ENCODE peak calls at places on chromosomes 7 and 10, in four cellular contexts. N is PC-3, P is GM12865, O is fibroblast of lung. M is an unnamed sample.

GRCh38 chr7:124084024-124084423 is 51.2 kb upstream of the TMEM229A start:
- DNase-seq in N (no peak), P (no peak), O (no peak), M (no peak)

GRCh38 chr7:75989084-75989725 is 5.2 kb downstream of the TMEM120A start:
- DNase-seq in N (no peak), P (no peak), O (no peak), M (no peak)

GRCh38 chr10:78688945-78689935 is 379.5 kb upstream of the ZMIZ1 start:
- DNase-seq in N (no peak), P (no peak), O (no peak), M (peak)

GRCh38 chr10:6151087-6151977 is 51.4 kb upstream of the PFKFB3 start:
- DNase-seq in N (no peak), P (peak), O (peak), M (peak)

GRCh38 chr10:122461367-122461728 is at the start of gene HTRA1:
- DNase-seq in N (peak), P (no peak), O (peak), M (peak)

GRCh38 chr7:55185941-55186609 is 167.3 kb downstream of the EGFR start:
- DNase-seq in N (peak), P (no peak), O (peak), M (no peak)

GRCh38 chr10:21293518-21294356 is 231.7 kb downstream of the SKIDA1 start:
- DNase-seq in N (no peak), P (no peak), O (peak), M (no peak)

GRCh38 chr10:122421747-122422146 is 32.7 kb upstream of the ARMS2 start:
- DNase-seq in N (no peak), P (no peak), O (peak), M (no peak)

GRCh38 chr10:91887075-91887899 is 22.0 kb downstream of the FGFBP3 start:
- DNase-seq in N (no peak), P (no peak), O (peak), M (peak)

GRCh38 chr10:26952094-26952493 is 91.3 kb upstream of the ABI1 start:
- DNase-seq in N (no peak), P (no peak), O (no peak), M (no peak)

GRCh38 chr10:47315426-47315825 is 6.8 kb upstream of the GDF2 start:
- DNase-seq in N (no peak), P (no peak), O (no peak), M (no peak)

GRCh38 chr10:127310389-127310788 is 114.0 kb upstream of the INSYN2A start:
- DNase-seq in N (no peak), P (no peak), O (no peak), M (no peak)

GRCh38 chr10:127308031-127308430 is 111.6 kb upstream of the INSYN2A start:
- DNase-seq in N (no peak), P (no peak), O (no peak), M (no peak)

GRCh38 chr10:127309609-127310008 is 113.2 kb upstream of the INSYN2A start:
- DNase-seq in N (no peak), P (no peak), O (peak), M (no peak)

GRCh38 chr10:127313996-127314700 is 117.8 kb upstream of the INSYN2A start:
- DNase-seq in N (no peak), P (no peak), O (no peak), M (no peak)

DNA sequence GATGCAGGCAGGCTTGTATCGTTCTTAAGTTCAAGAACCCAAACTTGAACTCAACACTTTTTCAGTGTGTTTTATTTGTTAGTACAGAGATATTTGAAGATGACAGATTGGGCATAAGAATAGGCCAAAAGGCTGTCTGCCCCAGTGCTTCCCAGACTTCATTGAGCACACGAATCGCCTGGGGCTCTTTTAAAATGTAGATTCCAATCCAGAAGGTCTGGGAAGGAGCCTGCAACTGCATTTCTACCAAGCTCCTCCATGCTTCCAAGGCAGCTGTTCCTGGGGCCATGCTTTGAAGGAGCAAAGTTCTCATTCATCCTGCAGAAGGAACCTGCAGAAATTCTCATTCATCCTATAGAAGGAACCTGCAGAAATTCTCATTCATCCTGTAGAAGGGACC is 114.5 kb upstream of the INSYN2A start:
- DNase-seq in N (no peak), P (no peak), O (no peak), M (no peak)
- TF ChIP-seq CTCF in N (no peak), P (no peak), O (no peak), M (no peak)

GRCh38 chr7:120591-120991 is 71.8 kb upstream of the FAM20C start:
- DNase-seq in N (no peak), P (no peak), O (no peak), M (no peak)

GRCh38 chr7:120164-120555 is 72.2 kb upstream of the FAM20C start:
- DNase-seq in N (no peak), P (no peak), O (no peak), M (no peak)

GRCh38 chr7:119377-120163 is 72.8 kb upstream of the FAM20C start:
- DNase-seq in N (no peak), P (no peak), O (no peak), M (no peak)

GRCh38 chr7:118068-118802 is 74.1 kb upstream of the FAM20C start:
- DNase-seq in N (no peak), P (no peak), O (no peak), M (no peak)

GRCh38 chr7:118803-119376 is 73.5 kb upstream of the FAM20C start:
- DNase-seq in N (no peak), P (no peak), O (no peak), M (no peak)
- TF ChIP-seq CTCF in N (no peak), P (no peak), O (no peak), M (no peak)

GRCh38 chr7:139127648-139128047 is 18.1 kb upstream of the ZC3HAV1 start:
- DNase-seq in N (no peak), P (no peak), O (no peak), M (no peak)
- TF ChIP-seq CTCF in N (no peak), P (no peak), O (peak), M (no peak)

GRCh38 chr7:41045556-41046123 is 657.2 kb downstream of the INHBA start:
- DNase-seq in N (peak), P (peak), O (no peak), M (no peak)
- TF ChIP-seq CTCF in N (peak), P (peak), O (no peak), M (no peak)

DNA sequence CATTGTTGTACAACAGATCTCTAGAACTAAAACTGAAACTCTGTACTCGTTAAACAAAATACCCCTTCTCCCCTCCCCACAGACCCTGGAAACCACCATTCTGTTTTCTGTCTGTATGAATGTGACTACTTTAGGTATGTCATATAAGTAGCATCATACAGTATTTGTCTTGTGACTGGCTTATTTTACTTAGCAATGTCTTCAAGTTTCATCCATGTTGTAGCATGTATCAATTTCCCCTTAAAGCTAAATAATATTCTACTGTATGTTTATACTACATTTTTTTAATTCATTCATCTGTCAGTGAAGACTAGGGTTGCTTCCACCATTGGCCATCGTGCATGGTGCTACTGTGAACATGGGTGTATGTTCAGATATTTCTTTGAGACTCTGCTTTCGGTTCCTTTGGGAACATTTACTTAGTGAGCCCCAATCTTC is 71.2 kb upstream of the RPA3 start:
- DNase-seq in N (no peak), P (peak), O (no peak), M (no peak)
- TF ChIP-seq CTCF in N (no peak), P (no peak), O (no peak), M (no peak)

GRCh38 chr10:9305018-9305655 is 1250.6 kb downstream of the GATA3 start:
- DNase-seq in N (peak), P (peak), O (peak), M (no peak)

GRCh38 chr10:9299966-9300365 is 1245.5 kb downstream of the GATA3 start:
- DNase-seq in N (no peak), P (no peak), O (no peak), M (no peak)

GRCh38 chr10:9301554-9301953 is 1247.1 kb downstream of the GATA3 start:
- DNase-seq in N (no peak), P (no peak), O (no peak), M (no peak)

GRCh38 chr10:9301148-9301547 is 1246.7 kb downstream of the GATA3 start:
- DNase-seq in N (peak), P (no peak), O (no peak), M (no peak)

GRCh38 chr10:9302142-9302746 is 1247.8 kb downstream of the GATA3 start:
- DNase-seq in N (peak), P (peak), O (peak), M (no peak)
- TF ChIP-seq CTCF in N (peak), P (peak), O (peak), M (peak)